ENCODE peak calls at places on chromosomes 12 and 14, in six cellular contexts. W is adrenal gland, N is BJ, Y is astrocyte, A is neuronal stem cell, P is stomach. E is an unnamed sample.

GRCh38 chr12:89225401-89225800 is 126.9 kb downstream of the DUSP6 start:
- DNase-seq in Y (peak; percentile 75), N (no peak), W (peak; percentile 37), A (no peak), P (no peak), E (peak; percentile 72)

GRCh38 chr12:113651662-113652061 is 180.0 kb upstream of the LHX5 start:
- DNase-seq in A (no peak), Y (no peak), W (no peak), P (no peak), N (no peak), E (no peak)

GRCh38 chr12:103495783-103496456 is at the start of gene C12orf42:
- DNase-seq in W (no peak), A (peak; percentile 59), N (no peak), Y (no peak), P (no peak), E (peak; percentile 4)

GRCh38 chr12:63294327-63294632 is 143.3 kb upstream of the AVPR1A start:
- DNase-seq in W (no peak), N (peak; percentile 54), P (no peak), Y (peak; percentile 72), A (no peak), E (peak; percentile 93)

GRCh38 chr12:92745874-92746553 is 43.2 kb downstream of the PLEKHG7 start:
- DNase-seq in W (peak; percentile 87), N (peak; percentile 70), Y (peak; percentile 97), P (peak; percentile 28), A (no peak), E (peak; percentile 77)

GRCh38 chr14:76313861-76314260 is 62.1 kb upstream of the ESRRB start:
- DNase-seq in N (no peak), W (no peak), A (no peak), P (no peak), Y (no peak), E (no peak)

GRCh38 chr12:79884401-79885006 is 50.4 kb downstream of the PPP1R12A start:
- DNase-seq in W (no peak), P (no peak), N (no peak), Y (no peak), A (no peak), E (no peak)

GRCh38 chr12:54993181-54993835 is 8.7 kb upstream of the TESPA1 start:
- DNase-seq in A (peak; percentile 81), N (no peak), Y (peak; percentile 55), W (peak; percentile 22), P (peak; percentile 42), E (peak; percentile 80)

GRCh38 chr12:53961025-53961761 is 6.5 kb downstream of the HOXC12 start:
- DNase-seq in Y (no peak), P (no peak), W (no peak), A (no peak), N (no peak), E (no peak)

GRCh38 chr14:99427632-99428315 is 52.9 kb downstream of the SETD3 start:
- DNase-seq in N (peak; percentile 46), P (no peak), W (no peak), Y (peak; percentile 60), A (no peak), E (no peak)

GRCh38 chr12:15131462-15131861 is 89.8 kb downstream of the RERG start:
- DNase-seq in W (peak; percentile 27), Y (peak; percentile 26), N (no peak), A (no peak), P (no peak), E (no peak)

GRCh38 chr12:106918746-106919145 is 37.0 kb upstream of the TMEM263 start:
- DNase-seq in Y (no peak), A (peak; percentile 64), W (no peak), P (no peak), N (no peak), E (peak; percentile 59)

GRCh38 chr12:95908573-95908972 is 33.8 kb downstream of the CCDC38 start:
- DNase-seq in Y (peak; percentile 30), W (no peak), P (no peak), A (no peak), N (no peak), E (peak; percentile 58)

GRCh38 chr14:95300697-95301526 is 18.8 kb downstream of the CLMN start:
- DNase-seq in W (no peak), Y (no peak), N (no peak), P (no peak), A (no peak), E (no peak)

GRCh38 chr14:82403972-82404371 is 870.3 kb upstream of the SEL1L start:
- DNase-seq in A (no peak), P (no peak), W (no peak), Y (no peak), N (no peak), E (no peak)

GRCh38 chr14:43795600-43796228 is 711.4 kb downstream of the FSCB start:
- DNase-seq in W (no peak), N (no peak), A (no peak), P (no peak), Y (no peak), E (peak; percentile 17)

GRCh38 chr12:67400742-67401141 is 131.6 kb downstream of the CAND1 start:
- DNase-seq in W (no peak), N (no peak), P (no peak), A (no peak), Y (no peak), E (no peak)

GRCh38 chr12:107200394-107200793 is 107.0 kb upstream of the CRY1 start:
- DNase-seq in N (no peak), W (no peak), P (no peak), A (no peak), Y (peak; percentile 85), E (peak; percentile 65)

GRCh38 chr14:31363331-31364073 is 56.8 kb downstream of the HEATR5A start:
- DNase-seq in A (no peak), Y (no peak), W (no peak), N (no peak), P (no peak), E (peak; percentile 72)

GRCh38 chr12:94488449-94488848 is 28.8 kb upstream of the CEP83 start:
- DNase-seq in P (no peak), W (no peak), N (no peak), A (no peak), Y (no peak), E (peak; percentile 28)

GRCh38 chr12:114779203-114779602 is 95.2 kb upstream of the TBX3 start:
- DNase-seq in A (no peak), Y (no peak), N (no peak), W (no peak), P (no peak), E (no peak)

GRCh38 chr12:6684609-6685008 is 4.6 kb downstream of the ZNF384 start:
- DNase-seq in A (peak; percentile 27), W (no peak), P (no peak), N (no peak), Y (no peak), E (no peak)

GRCh38 chr14:51086044-51086443 is 8.9 kb downstream of the TRIM9 start:
- DNase-seq in P (no peak), A (no peak), N (no peak), W (no peak), Y (no peak), E (no peak)

GRCh38 chr14:47273939-47274338 is 401.5 kb downstream of the MDGA2 start:
- DNase-seq in P (no peak), N (no peak), A (no peak), W (no peak), Y (no peak), E (no peak)

GRCh38 chr12:47078733-47079364 is 572 bp upstream of the PCED1B start:
- DNase-seq in W (peak; percentile 46), N (no peak), A (no peak), P (no peak), Y (peak; percentile 33), E (no peak)

GRCh38 chr12:95083471-95083870 is 10.1 kb upstream of the NR2C1 start:
- DNase-seq in Y (peak; percentile 38), N (no peak), W (no peak), P (no peak), A (no peak), E (peak; percentile 43)

GRCh38 chr12:64669270-64669842 is 59.1 kb downstream of the RASSF3 start:
- DNase-seq in A (no peak), P (peak; percentile 73), W (peak; percentile 74), N (no peak), Y (no peak), E (peak; percentile 68)

GRCh38 chr12:113252494-113252893 is 31.2 kb downstream of the TPCN1 start:
- DNase-seq in P (no peak), A (no peak), N (no peak), Y (no peak), W (no peak), E (no peak)

DNA sequence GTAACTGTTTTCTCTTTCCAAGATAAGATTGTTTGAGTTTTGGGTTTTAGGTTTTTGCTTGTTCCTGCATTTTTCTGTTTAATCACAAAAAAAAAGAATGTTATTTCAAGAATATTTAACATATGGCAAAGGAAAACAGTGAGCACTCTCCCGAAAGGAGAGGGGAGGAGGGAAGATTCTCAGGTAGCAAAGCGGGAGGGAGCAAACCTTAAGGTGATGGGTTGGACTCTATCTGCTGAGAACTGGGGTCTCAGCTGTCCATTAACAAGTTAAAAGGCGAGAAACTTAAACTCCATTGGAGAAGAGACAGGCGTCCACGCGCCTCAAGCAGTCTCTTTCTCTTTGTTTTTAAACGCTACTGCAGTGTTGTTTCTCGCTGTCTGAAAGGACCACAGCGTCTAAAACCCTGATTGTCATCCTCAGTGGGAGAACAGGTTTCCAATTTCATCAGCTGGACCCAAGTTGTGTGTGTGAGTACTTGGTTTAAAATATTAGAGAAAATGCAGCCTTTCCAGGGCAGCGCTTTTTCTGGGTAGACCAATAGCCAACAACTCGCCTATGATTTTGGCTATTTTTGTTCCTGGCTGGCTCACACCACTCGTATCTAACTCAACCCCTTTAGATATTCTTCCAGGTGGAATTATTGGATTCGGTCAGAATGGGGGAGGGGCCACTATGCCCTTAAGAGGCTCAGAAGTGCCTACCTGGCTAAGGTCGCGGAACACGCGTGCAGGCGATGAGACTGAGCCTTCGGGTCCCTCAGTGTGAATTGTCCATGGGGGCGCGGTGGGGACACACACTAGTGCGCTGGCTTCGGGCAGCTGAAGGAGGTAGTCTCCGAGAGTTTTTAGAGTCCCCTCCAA is 8.2 kb downstream of the SIX1 start:
- DNase-seq in P (no peak), Y (no peak), W (no peak), N (no peak), A (peak; percentile 9), E (no peak)
- H3K4me3 ChIP-seq in P (no peak overlapping the region), Y (no peak overlapping the region), W (no peak overlapping the region), N (no peak overlapping the region), A (no peak overlapping the region), E (no peak overlapping the region)

GRCh38 chr14:52268191-52269061 is 928 bp downstream of the PTGDR start:
- DNase-seq in W (no peak), A (peak; percentile 15), N (no peak), P (no peak), Y (peak; percentile 22), E (peak; percentile 27)
- H3K4me3 ChIP-seq in W (peak overlapping the region; percentile 29), A (no peak overlapping the region), N (no peak overlapping the region), P (peak overlapping the region; percentile 51), Y (peak overlapping the region; percentile 50), E (peak overlapping the region; percentile 34)

GRCh38 chr14:61589691-61590521 is 105.4 kb upstream of the HIF1A start:
- DNase-seq in W (no peak), P (no peak), Y (no peak), N (no peak), A (no peak), E (no peak)
- H3K4me3 ChIP-seq in W (no peak overlapping the region), P (no peak overlapping the region), Y (no peak overlapping the region), N (no peak overlapping the region), A (no peak overlapping the region), E (no peak overlapping the region)

DNA sequence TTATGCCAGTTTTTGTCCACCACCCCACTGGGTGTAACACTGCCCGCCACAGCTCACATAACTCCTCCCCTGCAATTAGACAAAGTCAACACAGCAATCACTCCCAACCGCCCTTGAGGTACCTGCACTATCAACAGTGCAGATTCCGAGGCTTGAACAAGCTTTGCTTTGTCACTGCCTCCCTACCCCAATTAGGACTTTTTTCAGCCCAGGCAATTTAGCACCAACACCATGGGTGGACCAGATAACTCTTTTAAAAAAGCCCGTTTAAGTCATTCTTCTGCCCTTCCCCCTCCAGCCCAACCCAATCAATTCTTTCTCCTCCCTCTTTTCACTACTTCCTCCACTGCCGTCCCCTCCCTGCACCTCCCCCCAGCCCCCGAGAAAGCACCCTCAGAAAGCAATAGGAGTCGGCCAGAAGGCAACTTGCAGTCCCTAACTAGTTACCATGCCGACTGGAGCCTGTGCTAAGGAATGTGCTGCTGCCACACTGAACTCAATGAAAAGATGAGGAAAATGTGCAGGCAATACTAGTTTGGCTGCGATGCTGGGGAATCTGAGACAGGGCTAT is 45.7 kb upstream of the OTX2 start:
- DNase-seq in A (peak; percentile 90), P (peak; percentile 43), Y (no peak), W (no peak), N (no peak), E (no peak)
- H3K4me3 ChIP-seq in A (peak overlapping the region; percentile 12), P (no peak overlapping the region), Y (no peak overlapping the region), W (no peak overlapping the region), N (no peak overlapping the region), E (no peak overlapping the region)

E was measured in choroid plexus epithelial cell.